ENCODE peak calls at places on chromosomes 2 and 18, in seven cellular contexts. J is GM23248; C is esophagus muscularis mucosa; T is PC-9; N is endothelial cell of umbilical vein; U is CD8-positive, alpha-beta T cell; F is OCI-LY7. W is an unnamed sample.

GRCh38 chr2:178298785-178299212 is 104.5 kb downstream of the OSBPL6 start:
- DNase-seq in J (peak; percentile 58), C (no peak), T (peak; percentile 20), N (peak; percentile 93), U (no peak), F (no peak), W (no peak)

GRCh38 chr2:53600835-53601234 is 166.8 kb upstream of the CHAC2 start:
- DNase-seq in J (no peak), C (no peak), T (no peak), N (no peak), U (no peak), F (no peak), W (no peak)

GRCh38 chr2:28716265-28716865 is 35.3 kb upstream of the PPP1CB start:
- DNase-seq in J (peak; percentile 95), C (no peak), T (peak; percentile 60), N (peak; percentile 88), U (no peak), F (no peak), W (peak; percentile 62)

GRCh38 chr18:36536426-36536825 is 238.9 kb downstream of the FHOD3 start:
- DNase-seq in J (no peak), C (peak; percentile 81), T (no peak), N (no peak), U (no peak), F (no peak), W (no peak)

GRCh38 chr18:44729631-44730101 is 49.0 kb downstream of the SETBP1 start:
- DNase-seq in J (peak; percentile 95), C (no peak), T (no peak), N (no peak), U (no peak), F (no peak), W (no peak)

GRCh38 chr2:204706939-204707338 is 161.7 kb downstream of the PARD3B start:
- DNase-seq in J (no peak), C (no peak), T (no peak), N (no peak), U (no peak), F (no peak), W (no peak)

GRCh38 chr2:128377071-128377910 is 58.6 kb upstream of the HS6ST1 start:
- DNase-seq in J (no peak), C (no peak), T (no peak), N (no peak), U (no peak), F (no peak), W (no peak)

GRCh38 chr2:72208225-72208624 is 60.6 kb upstream of the CYP26B1 start:
- DNase-seq in J (no peak), C (no peak), T (no peak), N (no peak), U (no peak), F (no peak), W (no peak)

GRCh38 chr2:42856106-42856860 is 63.9 kb upstream of the HAAO start:
- DNase-seq in J (no peak), C (no peak), T (no peak), N (no peak), U (no peak), F (no peak), W (no peak)

GRCh38 chr2:44360749-44361329 is 455 bp downstream of the PREPL start:
- DNase-seq in J (peak; percentile 61), C (no peak), T (no peak), N (no peak), U (no peak), F (peak; percentile 12), W (no peak)

GRCh38 chr2:239119346-239120126 is 271.7 kb downstream of the TWIST2 start:
- DNase-seq in J (no peak), C (no peak), T (no peak), N (no peak), U (no peak), F (no peak), W (no peak)

GRCh38 chr2:239118675-239119211 is 270.9 kb downstream of the TWIST2 start:
- DNase-seq in J (no peak), C (no peak), T (no peak), N (no peak), U (no peak), F (no peak), W (no peak)

GRCh38 chr2:239122711-239123110 is 274.8 kb downstream of the TWIST2 start:
- DNase-seq in J (no peak), C (no peak), T (no peak), N (no peak), U (no peak), F (no peak), W (no peak)

GRCh38 chr2:239121600-239122012 is 273.7 kb downstream of the TWIST2 start:
- DNase-seq in J (no peak), C (no peak), T (no peak), N (no peak), U (no peak), F (no peak), W (no peak)

GRCh38 chr2:239120664-239121063 is 272.8 kb downstream of the TWIST2 start:
- DNase-seq in J (no peak), C (no peak), T (no peak), N (no peak), U (no peak), F (no peak), W (no peak)
- H3K4me1 ChIP-seq in J (no peaks in the 10 kb centered on the region), C (peaks cover 24% of the 10 kb centered on the region), T (no peaks in the 10 kb centered on the region), N (no peaks in the 10 kb centered on the region), U (no peaks in the 10 kb centered on the region), F (no peaks in the 10 kb centered on the region), W (no peaks in the 10 kb centered on the region)

GRCh38 chr2:9477914-9478313 is 3.6 kb downstream of the IAH1 start:
- DNase-seq in J (no peak), C (no peak), T (no peak), N (no peak), U (no peak), F (no peak), W (no peak)

GRCh38 chr2:9473985-9474360 is 378 bp upstream of the IAH1 start:
- DNase-seq in J (peak; percentile 58), C (no peak), T (no peak), N (peak; percentile 24), U (peak; percentile 47), F (no peak), W (peak; percentile 70)

GRCh38 chr2:9473308-9473984 is 905 bp upstream of the IAH1 start:
- DNase-seq in J (no peak), C (no peak), T (no peak), N (no peak), U (no peak), F (no peak), W (no peak)

GRCh38 chr2:9471212-9471611 is 3.1 kb upstream of the IAH1 start:
- DNase-seq in J (no peak), C (no peak), T (no peak), N (no peak), U (no peak), F (no peak), W (no peak)

GRCh38 chr2:9474361-9475117 is at the start of gene IAH1:
- DNase-seq in J (peak; percentile 77), C (no peak), T (peak; percentile 54), N (peak; percentile 60), U (peak; percentile 58), F (no peak), W (peak; percentile 75)
- H3K27ac ChIP-seq in J (peak within 1 kb of the TSS; percentile 90), C (peak within 1 kb of the TSS; percentile 89), T (peak within 1 kb of the TSS; percentile 58), N (peak within 1 kb of the TSS; percentile 70), U (peak within 1 kb of the TSS; percentile 97), F (no peak within 1 kb of the TSS), W (peak within 1 kb of the TSS; percentile 8)

GRCh38 chr2:238289574-238289973 is 1.2 kb upstream of the PER2 start:
- DNase-seq in J (no peak), C (no peak), T (no peak), N (no peak), U (no peak), F (peak; percentile 32), W (peak; percentile 57)

GRCh38 chr2:238291550-238292281 is 3.3 kb upstream of the PER2 start:
- DNase-seq in J (no peak), C (no peak), T (no peak), N (no peak), U (no peak), F (no peak), W (peak; percentile 38)

GRCh38 chr2:238290079-238290478 is 1.7 kb upstream of the PER2 start:
- DNase-seq in J (no peak), C (no peak), T (peak; percentile 96), N (peak; percentile 12), U (no peak), F (peak; percentile 45), W (peak; percentile 49)

GRCh38 chr2:238288650-238289573 is 502 bp upstream of the PER2 start:
- DNase-seq in J (peak; percentile 98), C (peak; percentile 100), T (peak; percentile 99), N (peak; percentile 99), U (peak; percentile 95), F (peak; percentile 100), W (peak; percentile 98)

DNA sequence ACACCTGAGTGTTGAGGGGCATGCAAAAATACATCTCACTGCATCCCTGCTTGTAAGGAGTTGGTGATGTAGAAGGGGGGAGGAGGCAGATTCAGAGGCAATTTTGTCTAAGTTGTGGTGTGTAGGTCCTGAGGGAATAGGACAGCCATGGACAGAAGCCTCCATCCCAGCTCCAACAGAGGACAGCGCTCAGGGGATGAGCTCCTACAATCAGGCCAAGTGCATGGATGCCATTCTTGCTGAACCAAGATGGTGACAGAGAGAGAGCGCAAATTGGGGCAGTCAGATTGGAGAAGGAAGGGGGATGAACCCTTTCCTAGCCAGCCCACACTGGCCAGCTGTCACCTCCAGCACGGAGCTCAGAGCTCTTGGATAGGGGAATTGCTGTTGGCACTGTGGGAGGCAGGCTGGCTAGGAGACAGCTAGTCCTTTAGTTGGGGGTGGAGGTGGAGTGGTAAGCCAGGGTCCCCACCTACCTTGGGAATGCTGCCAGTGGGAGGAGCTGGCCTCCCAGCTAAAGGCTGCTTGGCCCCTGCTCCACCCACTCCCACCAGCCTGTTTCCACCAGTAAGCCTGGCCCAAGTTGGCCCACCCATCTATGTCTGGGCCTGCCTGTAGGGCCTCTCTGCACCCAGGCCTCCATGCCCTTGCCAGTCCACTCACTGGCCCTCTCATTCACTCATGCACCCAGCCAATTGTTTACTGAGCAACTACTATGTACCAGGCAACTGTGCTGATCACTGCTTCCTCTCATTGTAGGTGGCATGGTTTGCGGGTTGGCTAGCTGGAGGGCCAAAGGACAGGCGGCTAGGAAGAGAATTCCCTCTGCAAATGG is 2.5 kb upstream of the PER2 start:
- DNase-seq in J (no peak), C (no peak), T (peak; percentile 48), N (no peak), U (no peak), F (no peak), W (peak; percentile 44)
- H3K4me1 ChIP-seq in J (peaks cover 16% of the 10 kb centered on the region), C (peaks cover 39% of the 10 kb centered on the region), T (peaks cover 40% of the 10 kb centered on the region), N (peaks cover 14% of the 10 kb centered on the region), U (peaks cover 25% of the 10 kb centered on the region), F (peaks cover 24% of the 10 kb centered on the region), W (no peaks in the 10 kb centered on the region)

DNA sequence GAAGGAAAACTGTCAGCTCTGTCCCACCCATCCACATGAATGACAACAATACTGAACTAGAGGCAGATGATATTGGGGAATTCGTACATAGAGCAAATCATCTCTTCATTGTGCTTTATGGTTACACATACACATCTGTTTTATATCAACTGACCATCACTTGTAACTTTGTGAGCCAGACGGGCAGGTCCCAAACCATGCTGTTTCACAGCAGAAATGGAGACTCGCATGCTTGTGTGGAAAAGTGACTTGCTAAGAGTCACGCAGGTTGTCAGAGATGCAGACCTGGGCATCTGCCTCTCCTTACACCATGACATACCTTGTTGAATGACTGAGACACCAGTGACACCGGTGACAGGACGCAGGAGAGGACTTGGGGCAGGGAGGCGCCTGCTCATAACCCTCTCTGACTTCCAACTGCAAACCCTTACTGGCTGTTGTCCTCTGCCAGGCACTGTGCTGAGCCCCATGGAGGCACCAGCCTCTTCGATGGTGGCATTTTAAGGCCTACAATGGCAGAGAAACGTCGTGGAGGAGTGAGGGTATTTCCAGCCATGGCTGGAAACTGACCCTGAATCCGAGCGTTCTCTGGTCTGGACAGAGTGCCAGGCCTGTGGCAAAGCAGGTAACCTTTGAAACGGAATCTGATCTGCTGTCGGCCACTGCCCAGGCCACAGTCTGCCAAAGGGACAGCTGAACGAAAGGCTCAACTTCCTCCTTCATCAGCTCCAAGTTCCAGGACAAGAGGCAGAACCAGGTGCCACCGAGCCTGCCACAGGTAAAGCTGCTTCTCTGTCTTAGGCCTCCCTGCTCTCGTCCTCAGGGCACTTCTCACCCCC is 26.9 kb upstream of the ROCK2 start:
- DNase-seq in J (peak; percentile 8), C (no peak), T (no peak), N (no peak), U (no peak), F (no peak), W (no peak)
- H3K27ac ChIP-seq in J (no peak overlapping the region), C (no peak overlapping the region), T (no peak overlapping the region), N (no peak overlapping the region), U (no peak overlapping the region), F (no peak overlapping the region), W (no peak overlapping the region)